ENCODE peak calls at places on chromosomes 11 and 22, in six cellular contexts. E is GM04503, D is fibroblast of lung, G is AG08395, X is HT-29, J is heart left ventricle. Y is an unnamed sample.
A peak's percentile ranks its signal among the peaks of the same experiment; 100 is the strongest.

GRCh38 chr22:43253839-43254238 is 66.9 kb upstream of the TTLL12 start:
- DNase-seq in E (no peak), D (no peak), G (no peak), X (no peak), J (no peak), Y (no peak)

GRCh38 chr11:8567597-8568198 is 26.3 kb downstream of the STK33 start:
- DNase-seq in E (no peak), D (peak; percentile 19), G (no peak), X (no peak), J (no peak), Y (peak; percentile 30)

GRCh38 chr11:65553301-65554001 is 4.7 kb downstream of the LTBP3 start:
- DNase-seq in E (no peak), D (no peak), G (no peak), X (peak; percentile 35), J (no peak), Y (no peak)

GRCh38 chr11:75547617-75548054 is 14.4 kb upstream of the SERPINH1 start:
- DNase-seq in E (no peak), D (peak; percentile 71), G (peak; percentile 90), X (peak; percentile 84), J (peak; percentile 67), Y (peak; percentile 74)

GRCh38 chr11:60208146-60208895 is 25.4 kb upstream of the MS4A6A start:
- DNase-seq in E (no peak), D (no peak), G (no peak), X (no peak), J (no peak), Y (no peak)

GRCh38 chr22:22248878-22249277 is 4.3 kb downstream of the VPREB1 start:
- DNase-seq in E (no peak), D (no peak), G (no peak), X (no peak), J (no peak), Y (no peak)

GRCh38 chr11:62393735-62394134 is 25.1 kb upstream of the SCGB1A1 start:
- DNase-seq in E (no peak), D (no peak), G (no peak), X (no peak), J (no peak), Y (no peak)

GRCh38 chr11:131253142-131253884 is 117.1 kb upstream of the NTM start:
- DNase-seq in E (no peak), D (no peak), G (no peak), X (no peak), J (no peak), Y (no peak)

GRCh38 chr22:46516638-46517037 is 20.8 kb downstream of the CELSR1 start:
- DNase-seq in E (no peak), D (no peak), G (no peak), X (no peak), J (no peak), Y (no peak)

GRCh38 chr11:2842876-2843275 is 42.7 kb downstream of the CDKN1C start:
- DNase-seq in E (no peak), D (no peak), G (no peak), X (no peak), J (no peak), Y (no peak)

GRCh38 chr22:27100789-27101188 is 443.4 kb downstream of the MIAT start:
- DNase-seq in E (no peak), D (no peak), G (peak; percentile 79), X (no peak), J (no peak), Y (peak; percentile 76)

GRCh38 chr11:33942954-33943353 is 51.1 kb upstream of the LMO2 start:
- DNase-seq in E (peak; percentile 77), D (peak; percentile 73), G (peak; percentile 81), X (no peak), J (peak; percentile 46), Y (peak; percentile 77)

GRCh38 chr22:47328550-47329243 is 566.2 kb downstream of the TBC1D22A start:
- DNase-seq in E (peak; percentile 92), D (peak; percentile 97), G (peak; percentile 90), X (peak; percentile 78), J (peak; percentile 45), Y (peak; percentile 97)

GRCh38 chr11:112225753-112226061 is 521 bp upstream of the PTS start:
- DNase-seq in E (no peak), D (no peak), G (no peak), X (no peak), J (no peak), Y (no peak)

GRCh38 chr11:10493041-10493663 is 38.1 kb downstream of the AMPD3 start:
- DNase-seq in E (no peak), D (no peak), G (no peak), X (no peak), J (no peak), Y (no peak)

GRCh38 chr11:363948-364761 is 5.1 kb upstream of the B4GALNT4 start:
- DNase-seq in E (no peak), D (no peak), G (peak; percentile 61), X (peak; percentile 90), J (no peak), Y (no peak)

GRCh38 chr11:28089378-28089777 is 18.6 kb downstream of the KIF18A start:
- DNase-seq in E (no peak), D (peak; percentile 74), G (no peak), X (no peak), J (no peak), Y (no peak)

GRCh38 chr11:110095554-110095953 is 2.4 kb downstream of the ZC3H12C start:
- DNase-seq in E (no peak), D (no peak), G (no peak), X (no peak), J (no peak), Y (no peak)

GRCh38 chr11:131465746-131466145 is 95.3 kb downstream of the NTM start:
- DNase-seq in E (no peak), D (no peak), G (no peak), X (peak; percentile 12), J (no peak), Y (no peak)

GRCh38 chr11:75267171-75267970 is 26.8 kb downstream of the TPBGL start:
- DNase-seq in E (no peak), D (no peak), G (no peak), X (no peak), J (no peak), Y (no peak)

Y was measured in astrocyte of the spinal cord.